ENCODE peak calls at places on chromosomes 7 and 10, in four cellular contexts. One of them, this sample, is unnamed.

GRCh38 chr7:140231779-140232491 is 55.2 kb upstream of the KDM7A start:
- DNase-seq in cardiac muscle cell: no peak
- DNase-seq in Panc1: no peak
- DNase-seq in OCI-LY7: no peak
- DNase-seq in this sample: no peak

GRCh38 chr7:16484453-16485158 is 19.1 kb upstream of the SOSTDC1 start:
- DNase-seq in cardiac muscle cell: peak
- DNase-seq in Panc1: peak
- DNase-seq in OCI-LY7: no peak
- DNase-seq in this sample: no peak

GRCh38 chr10:29496341-29497162 is 138.2 kb downstream of the SVIL start:
- DNase-seq in cardiac muscle cell: peak
- DNase-seq in Panc1: no peak
- DNase-seq in OCI-LY7: peak
- DNase-seq in this sample: peak

GRCh38 chr7:26777383-26777782 is 87.0 kb downstream of the SKAP2 start:
- DNase-seq in cardiac muscle cell: no peak
- DNase-seq in Panc1: no peak
- DNase-seq in OCI-LY7: no peak
- DNase-seq in this sample: no peak

GRCh38 chr10:12550994-12551393 is 201.6 kb downstream of the CAMK1D start:
- DNase-seq in cardiac muscle cell: no peak
- DNase-seq in Panc1: no peak
- DNase-seq in OCI-LY7: no peak
- DNase-seq in this sample: no peak

GRCh38 chr7:41573017-41573416 is 129.9 kb downstream of the INHBA start:
- DNase-seq in cardiac muscle cell: peak
- DNase-seq in Panc1: peak
- DNase-seq in OCI-LY7: no peak
- DNase-seq in this sample: no peak

GRCh38 chr10:20771053-20771452 is 126.1 kb downstream of the NEBL start:
- DNase-seq in cardiac muscle cell: peak
- DNase-seq in Panc1: no peak
- DNase-seq in OCI-LY7: no peak
- DNase-seq in this sample: no peak

GRCh38 chr10:133403359-133403758 is 9.4 kb downstream of the MTG1 start:
- DNase-seq in cardiac muscle cell: no peak
- DNase-seq in Panc1: no peak
- DNase-seq in OCI-LY7: no peak
- DNase-seq in this sample: no peak

GRCh38 chr7:103996639-103997038 is 7.2 kb upstream of the RELN start:
- DNase-seq in cardiac muscle cell: no peak
- DNase-seq in Panc1: no peak
- DNase-seq in OCI-LY7: no peak
- DNase-seq in this sample: no peak

GRCh38 chr7:39810710-39811109 is 139.3 kb upstream of the CDK13 start:
- DNase-seq in cardiac muscle cell: no peak
- DNase-seq in Panc1: no peak
- DNase-seq in OCI-LY7: no peak
- DNase-seq in this sample: no peak

GRCh38 chr7:18788026-18788425 is 292.5 kb downstream of the HDAC9 start:
- DNase-seq in cardiac muscle cell: no peak
- DNase-seq in Panc1: no peak
- DNase-seq in OCI-LY7: no peak
- DNase-seq in this sample: no peak

GRCh38 chr10:7412482-7413251 is 1.8 kb upstream of the SFMBT2 start:
- DNase-seq in cardiac muscle cell: no peak
- DNase-seq in Panc1: no peak
- DNase-seq in OCI-LY7: no peak
- DNase-seq in this sample: no peak

GRCh38 chr7:73770002-73770859 is at the start of gene CLDN3:
- DNase-seq in cardiac muscle cell: no peak
- DNase-seq in Panc1: no peak
- DNase-seq in OCI-LY7: peak
- DNase-seq in this sample: no peak

GRCh38 chr10:22606164-22606614 is 108.2 kb downstream of the PIP4K2A start:
- DNase-seq in cardiac muscle cell: peak
- DNase-seq in Panc1: no peak
- DNase-seq in OCI-LY7: peak
- DNase-seq in this sample: peak

GRCh38 chr7:108004220-108005142 is 1.5 kb upstream of the LAMB1 start:
- DNase-seq in cardiac muscle cell: peak
- DNase-seq in Panc1: no peak
- DNase-seq in OCI-LY7: no peak
- DNase-seq in this sample: no peak

GRCh38 chr7:39621261-39621660 is 2.1 kb upstream of the RALA start:
- DNase-seq in cardiac muscle cell: no peak
- DNase-seq in Panc1: no peak
- DNase-seq in OCI-LY7: no peak
- DNase-seq in this sample: peak

This sample was measured in HFF-Myc.